ENCODE peak calls at places on chromosomes 3 and 15, in seven cellular contexts. Y, R, M, K, N, W and J are unnamed samples. For H3K4me1, the result is how much of the 10 kb centered on the place peaks cover.

GRCh38 chr3:120300971-120301370 is 15.9 kb upstream of the GPR156 start:
- DNase-seq in W (no peak), N (no peak), Y (no peak), R (no peak), K (no peak), M (no peak), J (no peak)

GRCh38 chr15:80072285-80072684 is 12.8 kb downstream of the ZFAND6 start:
- DNase-seq in M (peak), Y (peak), N (no peak), K (peak), W (no peak), R (peak), J (peak)

GRCh38 chr15:42608110-42608531 is 32.7 kb downstream of the STARD9 start:
- DNase-seq in K (peak), N (no peak), Y (no peak), W (no peak), M (no peak), R (no peak), J (peak)

GRCh38 chr15:84856731-84857417 is 27.6 kb upstream of the SLC28A1 start:
- DNase-seq in Y (no peak), K (no peak), N (no peak), M (no peak), R (no peak), W (no peak), J (no peak)

GRCh38 chr3:171528102-171528501 is 67.9 kb upstream of the TNIK start:
- DNase-seq in Y (no peak), R (no peak), K (no peak), M (peak), N (no peak), W (no peak), J (peak)

GRCh38 chr3:128763967-128764366 is 38.0 kb downstream of the RAB7A start:
- DNase-seq in W (no peak), K (peak), N (no peak), R (no peak), M (no peak), Y (no peak), J (no peak)

GRCh38 chr15:57865294-57865693 is 158.8 kb downstream of the POLR2M start:
- DNase-seq in Y (peak), K (no peak), W (no peak), R (no peak), M (no peak), N (peak), J (no peak)

GRCh38 chr3:160401301-160402095 is 2.0 kb downstream of the SMC4 start:
- DNase-seq in M (peak), W (no peak), N (no peak), K (peak), Y (peak), R (no peak), J (peak)

GRCh38 chr3:196620228-196620627 is 19.3 kb upstream of the NRROS start:
- DNase-seq in K (peak), W (no peak), M (no peak), R (peak), N (no peak), Y (no peak), J (peak)

GRCh38 chr15:90316139-90316538 is 35.9 kb upstream of the ZNF774 start:
- DNase-seq in N (no peak), W (peak), M (no peak), K (no peak), Y (no peak), R (no peak), J (no peak)

GRCh38 chr15:52103217-52104207 is 9.1 kb downstream of the BCL2L10 start:
- DNase-seq in R (no peak), N (no peak), K (peak), M (peak), W (no peak), Y (peak), J (peak)

GRCh38 chr3:10263549-10264363 is 15.5 kb downstream of the TATDN2 start:
- DNase-seq in M (peak), N (peak), K (peak), W (peak), R (no peak), Y (peak), J (peak)

GRCh38 chr3:113194747-113195400 is 16.5 kb upstream of the BOC start:
- DNase-seq in W (no peak), K (no peak), Y (no peak), M (peak), N (no peak), R (no peak), J (peak)

GRCh38 chr15:77002436-77002835 is 7.5 kb downstream of the PSTPIP1 start:
- DNase-seq in K (no peak), R (no peak), W (no peak), M (no peak), Y (no peak), N (no peak), J (no peak)

GRCh38 chr15:99105516-99106341 is 849 bp downstream of the SYNM start:
- DNase-seq in W (peak), M (peak), K (peak), Y (peak), N (peak), R (peak), J (peak)

GRCh38 chr15:73984208-73984979 is 7.7 kb downstream of the STOML1 start:
- DNase-seq in R (no peak), M (no peak), W (no peak), N (no peak), Y (no peak), K (no peak), J (no peak)

DNA sequence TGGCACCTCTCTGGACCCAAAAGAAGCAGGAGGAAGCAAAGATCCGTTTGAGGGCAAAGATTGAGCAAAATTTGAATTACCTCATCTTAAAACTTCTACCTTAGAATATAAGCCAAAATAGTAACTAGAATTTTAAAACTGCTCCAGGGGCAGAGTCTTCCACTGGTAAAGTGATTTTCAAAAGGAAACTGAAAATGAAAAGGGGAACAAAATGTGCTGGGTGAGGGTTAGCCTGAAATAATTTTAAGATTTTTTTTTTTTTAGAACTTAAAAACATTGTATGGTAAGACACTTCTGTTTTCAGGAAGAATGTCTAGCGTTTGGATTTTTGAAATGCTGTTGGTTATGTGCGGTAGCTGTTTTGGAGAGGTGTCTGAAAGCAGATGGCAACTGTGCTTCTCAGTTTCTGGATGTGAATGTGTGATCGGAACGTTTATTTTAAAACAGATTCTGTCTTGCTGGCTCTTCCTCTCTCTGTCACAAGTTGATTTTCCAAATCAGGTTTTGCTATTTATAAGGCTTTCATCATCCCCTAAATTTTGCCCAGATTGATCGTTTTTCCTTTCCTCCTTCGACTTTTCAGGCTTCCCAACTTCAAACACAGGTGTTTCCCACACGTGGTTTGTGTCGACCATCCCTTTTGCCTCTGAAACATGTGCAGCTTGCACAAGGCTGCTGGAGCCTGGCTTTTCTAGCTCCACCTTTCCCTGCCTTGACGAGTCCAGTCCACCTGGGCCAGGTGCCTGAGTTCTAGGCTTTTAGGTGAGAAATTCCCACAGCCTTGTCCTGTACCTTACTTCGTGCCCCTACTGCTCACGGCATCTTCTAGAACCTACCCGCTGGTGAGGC is 3.3 kb downstream of the LRRK1 start:
- DNase-seq in W (no peak), R (no peak), Y (no peak), N (no peak), K (no peak), M (no peak), J (no peak)
- H3K4me1 ChIP-seq in W (under half), R (under half), Y (under half), N (under half), K (under half), M (under half), J (under half)

GRCh38 chr3:9009976-9010545 is 46.8 kb upstream of the RAD18 start:
- DNase-seq in Y (no peak), K (no peak), W (no peak), M (no peak), R (no peak), N (no peak), J (no peak)
- H3K18ac ChIP-seq in Y (no peak), K (no peak), W (no peak), M (no peak), R (no peak), N (no peak), J (no peak)

GRCh38 chr3:139520028-139520737 is 19.4 kb downstream of the RBP1 start:
- DNase-seq in R (no peak), Y (peak), M (peak), W (peak), K (peak), N (peak), J (no peak)

GRCh38 chr3:139521144-139521543 is 18.4 kb downstream of the RBP1 start:
- DNase-seq in W (no peak), K (peak), R (no peak), N (no peak), Y (no peak), M (no peak), J (no peak)

GRCh38 chr3:139517321-139517720 is 22.2 kb downstream of the RBP1 start:
- DNase-seq in K (no peak), R (no peak), N (no peak), W (peak), Y (no peak), M (no peak), J (no peak)

GRCh38 chr3:139518296-139518695 is 21.2 kb downstream of the RBP1 start:
- DNase-seq in W (peak), M (no peak), Y (no peak), K (no peak), N (no peak), R (no peak), J (no peak)

GRCh38 chr3:139518926-139519842 is 20.4 kb downstream of the RBP1 start:
- DNase-seq in W (peak), N (no peak), R (no peak), K (no peak), M (no peak), Y (no peak), J (no peak)
- H2AK5ac ChIP-seq in W (no peak), N (no peak), R (no peak), K (no peak), M (no peak), Y (no peak), J (no peak)

GRCh38 chr15:91891788-91892187 is 38.3 kb downstream of the SLCO3A1 start:
- DNase-seq in N (no peak), R (no peak), W (peak), M (no peak), K (no peak), Y (no peak), J (no peak)
- H3K4me1 ChIP-seq in N (under half), R (under half), W (under half), M (under half), K (under half), Y (under half), J (under half)

GRCh38 chr3:41076399-41076798 is 122.9 kb upstream of the CTNNB1 start:
- DNase-seq in R (no peak), K (no peak), W (no peak), M (no peak), N (no peak), Y (no peak), J (no peak)
- H3K18ac ChIP-seq in R (no peak), K (no peak), W (no peak), M (no peak), N (no peak), Y (no peak), J (no peak)

DNA sequence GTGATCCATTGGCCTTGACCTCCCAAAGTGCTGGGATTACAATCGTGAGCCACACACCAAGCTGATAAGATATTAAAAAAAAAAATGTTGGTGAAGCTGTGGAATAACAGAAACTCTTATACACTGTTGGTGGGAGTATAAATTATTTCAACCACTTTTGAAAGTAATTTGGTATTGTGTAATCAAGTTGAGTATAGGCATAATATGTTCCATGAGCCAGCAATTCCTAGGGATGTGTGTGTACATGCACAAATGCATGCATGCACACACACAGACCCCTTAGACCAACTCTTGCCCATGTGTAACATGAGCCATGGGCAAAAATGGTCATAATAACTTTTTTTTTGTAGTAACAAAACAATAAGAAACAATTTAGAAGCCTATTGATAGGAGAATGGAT is 130.2 kb upstream of the ANKRD28 start:
- DNase-seq in W (no peak), Y (no peak), M (no peak), N (no peak), K (no peak), R (no peak), J (no peak)
- H2AK5ac ChIP-seq in W (no peak), Y (no peak), M (no peak), N (no peak), K (no peak), R (no peak), J (no peak)